ENCODE peak calls at places on chromosomes 13 and 19, in six cellular contexts. Y, H, Z, C, J and F are unnamed samples.

GRCh38 chr13:33797622-33798021 is 20.3 kb upstream of the RFC3 start:
- DNase-seq in C (no peak), J (no peak), H (peak; percentile 21), Z (no peak), Y (no peak), F (no peak)

GRCh38 chr19:6021878-6022569 is 44.1 kb upstream of the RANBP3 start:
- DNase-seq in Y (peak; percentile 68), J (peak; percentile 70), H (peak; percentile 83), C (peak; percentile 90), Z (peak; percentile 86), F (no peak)

GRCh38 chr19:14519860-14520407 is 1.7 kb upstream of the DNAJB1 start:
- DNase-seq in Y (no peak), J (no peak), H (peak; percentile 60), C (no peak), Z (no peak), F (peak; percentile 93)

GRCh38 chr13:52847682-52848432 is 583 bp downstream of the PCDH8 start:
- DNase-seq in C (peak; percentile 24), Y (no peak), Z (no peak), H (no peak), J (no peak), F (no peak)

GRCh38 chr19:17436874-17437267 is 11.6 kb downstream of the TMEM221 start:
- DNase-seq in C (no peak), Z (no peak), J (no peak), H (no peak), Y (no peak), F (no peak)

GRCh38 chr13:110238795-110239194 is 68.2 kb downstream of the COL4A1 start:
- DNase-seq in Z (no peak), C (no peak), J (no peak), Y (no peak), H (no peak), F (no peak)

GRCh38 chr13:28129911-28130693 is 8.2 kb upstream of the PAN3 start:
- DNase-seq in Y (no peak), J (no peak), Z (no peak), H (peak; percentile 5), C (no peak), F (no peak)

GRCh38 chr13:72782717-72783116 is 784 bp downstream of the PIBF1 start:
- DNase-seq in J (no peak), Y (no peak), Z (no peak), H (peak; percentile 49), C (peak; percentile 8), F (no peak)

GRCh38 chr19:1408300-1409203 is 1.2 kb downstream of the DAZAP1 start:
- DNase-seq in Y (peak; percentile 39), Z (peak; percentile 30), J (peak; percentile 60), H (peak; percentile 66), C (peak; percentile 65), F (no peak)

GRCh38 chr19:8654591-8655339 is 24.3 kb downstream of the NFILZ start:
- DNase-seq in H (peak; percentile 54), Z (peak; percentile 68), Y (no peak), J (peak; percentile 58), C (peak; percentile 80), F (no peak)

GRCh38 chr13:99811067-99811715 is 160.4 kb downstream of the ZIC5 start:
- DNase-seq in Z (no peak), Y (no peak), H (no peak), C (no peak), J (no peak), F (no peak)
- TF ChIP-seq CTCF in Z (no peak), Y (no peak), H (no peak), C (no peak), J (no peak), F (no peak)

GRCh38 chr19:50459067-50459456 is 17.2 kb upstream of the EMC10 start:
- DNase-seq in Z (no peak), H (no peak), Y (no peak), C (no peak), J (no peak), F (no peak)

GRCh38 chr19:50461066-50461875 is 15.0 kb upstream of the EMC10 start:
- DNase-seq in Z (peak; percentile 68), C (peak; percentile 71), J (peak; percentile 39), Y (peak; percentile 67), H (peak; percentile 77), F (peak; percentile 18)

GRCh38 chr19:50459638-50460037 is 16.7 kb upstream of the EMC10 start:
- DNase-seq in J (no peak), C (no peak), H (no peak), Y (no peak), Z (no peak), F (no peak)

GRCh38 chr19:50458396-50459066 is 17.8 kb upstream of the EMC10 start:
- DNase-seq in H (no peak), Z (no peak), Y (no peak), J (no peak), C (no peak), F (no peak)

DNA sequence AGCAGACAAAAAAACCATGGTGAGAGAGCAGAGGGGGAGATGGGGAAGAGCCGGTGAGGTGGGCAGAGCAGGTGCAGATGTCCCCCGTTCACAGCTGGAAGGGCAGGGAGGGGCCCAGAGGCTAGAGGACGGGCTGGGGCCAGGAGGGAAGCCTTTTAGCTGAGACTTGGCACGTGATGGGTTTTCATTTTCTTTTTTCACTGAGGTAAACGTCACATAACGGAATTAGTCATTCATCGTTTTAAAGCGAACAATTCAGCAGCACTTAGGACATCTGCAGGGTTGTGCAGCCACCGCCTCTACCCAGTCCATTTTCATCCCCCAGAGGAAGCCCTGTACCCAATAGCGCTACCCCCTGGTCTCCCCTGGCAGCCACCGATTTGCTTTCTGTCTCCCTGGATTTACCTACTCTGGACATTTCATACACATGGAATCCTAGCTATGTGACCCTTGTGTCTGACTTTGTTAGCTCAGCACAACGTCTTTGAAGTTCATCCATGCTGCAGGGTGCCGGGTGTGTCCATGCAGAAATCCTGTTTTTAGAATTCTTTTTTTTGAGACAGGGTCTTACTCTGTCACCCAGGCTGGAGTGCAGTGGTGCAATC is 16.0 kb upstream of the EMC10 start:
- DNase-seq in H (peak; percentile 56), J (no peak), Z (no peak), Y (peak; percentile 28), C (no peak), F (peak; percentile 92)
- TF ChIP-seq CTCF in H (no peak), J (no peak), Z (no peak), Y (no peak), C (no peak), F (peak; percentile 59)

DNA sequence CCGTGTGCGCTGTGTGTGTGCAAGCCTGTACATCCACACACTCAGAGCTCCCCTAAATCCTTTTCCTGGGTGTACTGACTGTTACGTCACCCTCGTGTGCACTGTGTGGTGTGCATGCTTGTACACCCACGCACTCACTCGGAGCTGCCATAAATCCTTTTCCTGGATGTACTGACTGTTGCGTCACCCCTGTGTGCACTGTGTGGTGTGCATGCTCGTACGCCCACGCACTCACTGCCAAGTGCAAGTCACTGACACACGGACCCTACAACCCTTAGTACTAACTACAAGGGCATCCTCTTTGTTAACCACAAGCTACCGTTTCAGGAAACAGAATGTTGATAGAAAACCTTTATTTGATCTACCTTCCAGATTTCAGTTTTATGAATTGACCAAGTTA is 983.4 kb downstream of the EFNB2 start:
- DNase-seq in J (no peak), Y (no peak), Z (no peak), H (no peak), C (no peak), F (no peak)
- TF ChIP-seq CTCF in J (no peak), Y (no peak), Z (no peak), H (no peak), C (no peak), F (no peak)

GRCh38 chr19:18490719-18491118 is 31.2 kb downstream of the ELL start:
- DNase-seq in Y (no peak), C (no peak), Z (no peak), J (no peak), H (no peak), F (no peak)

GRCh38 chr19:18487576-18488402 is 34.1 kb downstream of the ELL start:
- DNase-seq in Z (no peak), H (no peak), Y (no peak), C (no peak), J (no peak), F (no peak)

GRCh38 chr19:18489627-18490184 is 32.2 kb downstream of the ELL start:
- DNase-seq in C (no peak), J (no peak), Z (no peak), Y (no peak), H (no peak), F (no peak)

GRCh38 chr19:18488403-18488723 is 33.5 kb downstream of the ELL start:
- DNase-seq in Z (no peak), C (no peak), J (no peak), H (no peak), Y (no peak), F (no peak)

DNA sequence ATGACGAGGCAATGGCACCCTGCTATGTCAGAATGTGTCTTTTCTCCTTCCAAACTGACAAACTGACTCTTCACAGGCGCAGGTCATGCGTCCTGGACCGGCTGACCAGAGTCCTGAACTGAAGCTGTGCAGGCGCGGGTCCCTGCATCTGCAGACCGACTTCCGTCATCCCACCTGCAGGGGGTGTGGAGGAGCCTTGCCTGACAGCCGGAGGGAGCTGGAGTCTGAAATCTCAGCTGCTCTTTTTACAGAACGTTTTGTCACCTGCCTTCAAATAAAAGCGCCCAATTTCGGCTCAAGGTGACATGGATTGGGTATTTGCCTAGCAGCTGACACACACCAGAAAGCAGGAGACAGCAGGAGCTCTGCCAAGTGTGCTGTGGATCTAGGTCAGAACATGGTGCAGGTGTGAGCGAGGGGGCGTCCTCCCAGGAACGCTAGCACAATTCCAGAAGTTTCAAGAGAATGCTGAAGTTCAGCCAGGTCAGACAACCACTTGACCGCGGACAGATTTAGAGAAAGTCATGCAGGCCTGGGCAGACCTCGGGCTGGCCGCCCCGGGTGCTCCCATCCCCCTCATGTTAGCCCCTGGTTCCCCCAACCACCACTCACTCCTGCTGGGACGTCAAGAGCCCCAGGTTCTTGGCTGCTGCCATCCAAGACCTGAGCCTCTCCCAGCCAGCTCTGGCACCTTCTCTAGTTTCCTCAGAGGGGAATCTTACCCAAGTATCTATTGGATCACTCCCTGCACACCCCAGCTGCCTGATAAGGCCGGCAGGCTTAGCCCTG is 32.8 kb downstream of the ELL start:
- DNase-seq in C (peak; percentile 70), Z (peak; percentile 53), H (no peak), J (peak; percentile 39), Y (no peak), F (no peak)
- TF ChIP-seq CTCF in C (peak; percentile 49), Z (peak; percentile 54), H (peak; percentile 13), J (peak; percentile 41), Y (peak; percentile 38), F (peak; percentile 61)

DNA sequence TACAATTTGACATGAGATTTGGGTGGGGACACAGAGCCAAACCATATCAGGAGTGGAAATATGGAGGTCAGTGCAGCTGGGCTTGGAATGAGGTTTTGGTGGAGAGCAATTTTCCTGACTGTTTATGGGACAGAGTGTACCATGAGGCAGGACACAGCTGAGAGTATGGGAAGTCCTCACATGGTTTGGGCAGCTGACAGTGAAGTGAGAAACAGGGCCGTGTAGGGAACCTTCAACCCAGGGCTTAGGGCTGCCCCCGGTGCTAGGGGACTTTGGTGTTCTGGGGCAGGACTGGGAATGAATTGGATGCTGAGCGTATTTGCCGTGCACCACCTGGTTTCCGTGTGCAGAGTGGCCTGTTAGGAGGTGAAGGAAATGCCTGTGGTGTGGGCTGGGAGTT is 6.1 kb downstream of the ZNF548 start:
- DNase-seq in J (no peak), Z (no peak), C (no peak), H (no peak), Y (no peak), F (no peak)
- TF ChIP-seq CTCF in J (no peak), Z (no peak), C (no peak), H (no peak), Y (no peak), F (no peak)

DNA sequence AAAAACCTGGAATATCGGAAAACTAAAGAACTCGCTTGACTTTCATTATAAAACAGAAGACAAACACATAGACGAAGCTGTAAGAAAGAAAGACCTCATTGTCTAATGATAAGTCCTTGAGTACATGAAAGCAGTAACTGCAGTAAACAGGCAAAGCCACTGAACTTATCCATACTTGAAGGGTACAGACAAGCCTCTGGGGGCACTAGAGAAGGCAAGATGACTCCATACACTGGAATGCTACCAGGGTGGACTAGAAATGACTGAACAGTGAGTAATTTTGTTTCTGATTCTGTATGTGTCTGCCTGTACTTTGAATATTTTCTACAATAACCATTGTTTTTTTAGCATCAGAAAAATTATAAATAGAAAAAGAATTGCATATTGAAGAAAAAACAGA is 507.9 kb downstream of the UQCRFS1 start:
- DNase-seq in H (peak; percentile 95), Y (no peak), Z (no peak), J (no peak), C (no peak), F (peak; percentile 77)
- TF ChIP-seq CTCF in H (peak; percentile 67), Y (no peak), Z (peak; percentile 54), J (no peak), C (peak; percentile 30), F (peak; percentile 69)